ENCODE peak calls at places on chromosomes 2 and 18, in five cellular contexts. B is neuronal stem cell, W is H9, P is H1, U is trophoblast cell. O is an unnamed sample.

GRCh38 chr2:112724611-112725525 is 4.0 kb downstream of the NT5DC4 start:
- DNase-seq in B (no peak), W (peak), P (no peak), U (no peak), O (no peak)

GRCh38 chr2:172790404-172790803 is 54.8 kb downstream of the RAPGEF4 start:
- DNase-seq in B (no peak), W (no peak), P (no peak), U (no peak), O (no peak)

GRCh38 chr2:215238485-215239098 is 73.3 kb upstream of the ATIC start:
- DNase-seq in B (no peak), W (no peak), P (no peak), U (no peak), O (no peak)

GRCh38 chr18:64330976-64331375 is 182.1 kb upstream of the LINC00305 start:
- DNase-seq in B (no peak), W (no peak), P (no peak), U (no peak), O (no peak)

GRCh38 chr18:76374330-76375281 is 120.4 kb downstream of the ZNF516 start:
- DNase-seq in B (no peak), W (no peak), P (no peak), U (no peak), O (no peak)

GRCh38 chr2:240024766-240025165 is 376 bp downstream of the NDUFA10 start:
- DNase-seq in B (peak), W (no peak), P (no peak), U (peak), O (peak)

GRCh38 chr2:226184940-226185575 is 614.6 kb downstream of the IRS1 start:
- DNase-seq in B (no peak), W (no peak), P (no peak), U (no peak), O (peak)

GRCh38 chr2:108348816-108349570 is 28.8 kb upstream of the SULT1C4 start:
- DNase-seq in B (no peak), W (no peak), P (no peak), U (no peak), O (no peak)

GRCh38 chr18:77056399-77057015 is 76.1 kb downstream of the MBP start:
- DNase-seq in B (no peak), W (no peak), P (no peak), U (no peak), O (peak)

GRCh38 chr2:3204451-3204850 is 173.2 kb downstream of the EIPR1 start:
- DNase-seq in B (no peak), W (no peak), P (no peak), U (no peak), O (no peak)

GRCh38 chr2:227267406-227268115 is 57.5 kb upstream of the MFF start:
- DNase-seq in B (no peak), W (no peak), P (no peak), U (no peak), O (no peak)

GRCh38 chr2:233354500-233354924 is 218 bp downstream of the DGKD start:
- DNase-seq in B (no peak), W (no peak), P (no peak), U (no peak), O (no peak)

GRCh38 chr2:7795358-7796199 is 878.4 kb downstream of the RNF144A start:
- DNase-seq in B (no peak), W (no peak), P (no peak), U (no peak), O (peak)

GRCh38 chr2:164061129-164061746 is 325.4 kb upstream of the FIGN start:
- DNase-seq in B (peak), W (peak), P (peak), U (peak), O (peak)

GRCh38 chr2:151900261-151900660 is 72.0 kb upstream of the ARL5A start:
- DNase-seq in B (no peak), W (no peak), P (no peak), U (no peak), O (no peak)

GRCh38 chr18:48868468-48869466 is 82.0 kb downstream of the SMAD7 start:
- DNase-seq in B (no peak), W (no peak), P (no peak), U (peak), O (no peak)

GRCh38 chr2:102839668-102840388 is 78.0 kb downstream of the TMEM182 start:
- DNase-seq in B (peak), W (peak), P (peak), U (peak), O (peak)

GRCh38 chr2:200054681-200055468 is 99.5 kb downstream of the MAIP1 start:
- DNase-seq in B (peak), W (peak), P (peak), U (no peak), O (no peak)

GRCh38 chr18:50697509-50697908 is 122.3 kb downstream of the MRO start:
- DNase-seq in B (no peak), W (no peak), P (no peak), U (no peak), O (no peak)

GRCh38 chr2:176491172-176491904 is 222.1 kb downstream of the MTX2 start:
- DNase-seq in B (no peak), W (no peak), P (no peak), U (no peak), O (peak)

GRCh38 chr2:41197781-41198180 is 745.9 kb upstream of the SLC8A1 start:
- DNase-seq in B (no peak), W (no peak), P (no peak), U (no peak), O (no peak)

GRCh38 chr2:60882971-60883753 is 1.8 kb downstream of the REL start:
- DNase-seq in B (no peak), W (no peak), P (no peak), U (no peak), O (peak)
- H2BK5ac ChIP-seq in B (no peak), W (no peak), P (no peak), U (no peak), O (no peak)

GRCh38 chr2:180002198-180002597 is 4.9 kb downstream of the CWC22 start:
- DNase-seq in B (no peak), W (no peak), P (no peak), U (no peak), O (no peak)
- H2BK12ac ChIP-seq in B (no peak), W (no peak), P (no peak), U (no peak), O (no peak)

GRCh38 chr2:36556847-36557246 is 41.1 kb downstream of the FEZ2 start:
- DNase-seq in B (no peak), W (no peak), P (no peak), U (no peak), O (no peak)

GRCh38 chr2:36562245-36562644 is 35.7 kb downstream of the FEZ2 start:
- DNase-seq in B (no peak), W (no peak), P (no peak), U (peak), O (peak)

GRCh38 chr2:36561223-36561944 is 36.6 kb downstream of the FEZ2 start:
- DNase-seq in B (no peak), W (no peak), P (no peak), U (peak), O (peak)

GRCh38 chr2:36560726-36561125 is 37.2 kb downstream of the FEZ2 start:
- DNase-seq in B (no peak), W (no peak), P (no peak), U (no peak), O (no peak)

DNA sequence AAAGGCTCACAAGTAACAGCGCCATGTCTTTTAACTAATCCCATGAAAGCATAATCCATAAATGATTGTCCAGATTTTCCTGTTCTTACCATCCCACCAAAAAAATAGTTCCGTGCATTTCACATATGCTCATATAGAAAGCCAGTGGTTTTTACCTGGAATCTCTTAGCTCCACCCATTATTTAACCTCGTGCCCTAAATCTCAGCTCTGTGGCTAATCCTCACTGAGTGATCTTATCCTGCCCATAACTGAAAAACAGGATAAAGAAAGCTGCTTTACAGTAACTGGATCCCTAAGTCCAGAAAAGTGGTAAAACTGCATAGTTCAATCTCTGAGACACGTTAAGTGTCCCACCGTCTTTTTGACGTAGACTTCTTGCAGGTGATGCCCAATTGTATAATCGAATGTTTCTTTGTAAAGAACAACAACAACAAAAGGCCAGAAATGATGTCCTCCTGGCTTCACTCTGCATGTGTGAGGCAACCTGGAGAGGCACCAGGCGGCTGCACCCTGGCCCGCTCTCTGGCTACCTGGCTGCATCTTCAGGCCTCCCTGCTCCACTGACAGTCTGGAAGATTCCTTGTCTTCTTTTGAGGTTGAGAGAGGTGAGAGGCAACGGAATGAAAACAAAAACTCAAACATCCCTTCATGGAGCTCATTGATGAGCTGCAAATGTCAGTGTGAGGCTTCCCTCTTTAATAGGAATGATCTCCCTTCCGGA is 38.6 kb downstream of the FEZ2 start:
- DNase-seq in B (no peak), W (no peak), P (no peak), U (no peak), O (no peak)
- H2BK120ac ChIP-seq in B (no peak), W (no peak), P (no peak), U (peak), O (no peak)

GRCh38 chr2:39929531-39929930 is 150.5 kb upstream of the THUMPD2 start:
- DNase-seq in B (no peak), W (no peak), P (no peak), U (no peak), O (no peak)
- H2BK5ac ChIP-seq in B (no peak), W (no peak), P (no peak), U (no peak), O (no peak)

GRCh38 chr2:212961255-212961654 is 190.2 kb downstream of the IKZF2 start:
- DNase-seq in B (no peak), W (no peak), P (no peak), U (no peak), O (no peak)

GRCh38 chr2:212958757-212959295 is 192.6 kb downstream of the IKZF2 start:
- DNase-seq in B (no peak), W (no peak), P (no peak), U (no peak), O (peak)

GRCh38 chr2:212958133-212958532 is 193.3 kb downstream of the IKZF2 start:
- DNase-seq in B (no peak), W (no peak), P (no peak), U (no peak), O (no peak)

GRCh38 chr2:212960336-212960735 is 191.1 kb downstream of the IKZF2 start:
- DNase-seq in B (no peak), W (no peak), P (no peak), U (no peak), O (no peak)

DNA sequence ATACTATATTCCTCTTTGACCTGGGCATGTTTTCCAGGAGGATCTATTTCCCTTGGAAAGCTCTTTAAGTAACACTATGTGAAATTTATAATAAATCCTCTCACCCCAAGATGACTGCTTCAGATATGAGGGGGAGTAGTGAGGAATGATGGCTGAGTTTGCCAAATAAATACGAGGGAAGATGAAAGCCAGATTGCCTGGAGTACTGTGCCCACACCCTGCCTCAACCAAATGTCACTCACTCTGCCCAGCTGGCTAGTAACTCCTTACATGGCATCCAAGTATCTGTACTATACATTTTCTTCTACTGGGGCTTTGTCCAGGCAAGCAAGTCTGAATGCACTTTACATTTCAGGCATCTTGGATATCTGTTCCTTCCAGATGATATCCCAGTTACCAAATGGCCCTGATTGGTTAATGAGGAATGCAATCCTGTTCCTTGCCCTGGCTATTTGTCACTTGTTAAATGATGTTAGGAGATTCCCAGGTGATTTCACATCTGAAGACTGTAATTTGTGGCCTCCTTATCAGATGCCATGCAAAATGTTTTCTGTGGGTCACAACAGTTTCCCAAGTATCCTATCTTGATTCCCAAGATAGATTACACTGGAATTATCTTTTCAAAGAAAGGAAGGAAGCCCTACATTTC is 191.8 kb downstream of the IKZF2 start:
- DNase-seq in B (no peak), W (no peak), P (no peak), U (peak), O (no peak)
- H2BK12ac ChIP-seq in B (no peak), W (no peak), P (no peak), U (no peak), O (no peak)

O was measured in mesenchymal stem cell.